ENCODE peak calls at places on chromosomes 1 and 21, in seven cellular contexts. W, H, K, B, E, G and I are unnamed samples.

GRCh38 chr1:8147922-8148321 is 121.8 kb upstream of the ERRFI1 start:
- DNase-seq in G (no peak), W (no peak), B (no peak), H (no peak), E (no peak), K (no peak), I (no peak)

GRCh38 chr1:183633676-183634343 is 1.8 kb downstream of the ARPC5 start:
- DNase-seq in H (no peak), B (no peak), E (peak; percentile 57), G (no peak), K (no peak), W (peak; percentile 63), I (no peak)

GRCh38 chr1:148362141-148362929 is 120.8 kb downstream of the PPIAL4G start:
- DNase-seq in G (no peak), B (no peak), K (no peak), H (no peak), E (no peak), W (peak; percentile 86), I (no peak)

GRCh38 chr1:153032677-153033308 is 1.8 kb downstream of the SPRR1B start:
- DNase-seq in W (peak; percentile 36), B (no peak), E (peak; percentile 4), K (no peak), H (no peak), G (no peak), I (no peak)

GRCh38 chr1:26598890-26599289 is 69.3 kb downstream of the RPS6KA1 start:
- DNase-seq in H (no peak), G (no peak), W (no peak), K (no peak), B (no peak), E (no peak), I (no peak)

GRCh38 chr1:203216274-203217138 is 13.0 kb downstream of the CHIT1 start:
- DNase-seq in W (peak; percentile 60), G (no peak), E (peak; percentile 60), K (peak; percentile 50), H (peak; percentile 29), B (peak; percentile 49), I (no peak)

GRCh38 chr1:6911974-6912373 is 126.7 kb downstream of the CAMTA1 start:
- DNase-seq in H (no peak), W (no peak), K (no peak), G (no peak), B (no peak), E (no peak), I (no peak)

GRCh38 chr1:12602633-12603024 is 15.4 kb downstream of the DHRS3 start:
- DNase-seq in G (no peak), H (no peak), B (no peak), W (no peak), K (no peak), E (no peak), I (no peak)

GRCh38 chr1:32219022-32219421 is 3.1 kb downstream of the TMEM234 start:
- DNase-seq in K (no peak), B (no peak), G (no peak), W (no peak), H (no peak), E (no peak), I (no peak)

GRCh38 chr1:162605225-162605927 is 26.9 kb upstream of the DDR2 start:
- DNase-seq in H (no peak), W (peak; percentile 45), G (no peak), B (no peak), K (no peak), E (no peak), I (no peak)

GRCh38 chr1:30085814-30086770 is 637.3 kb downstream of the MATN1 start:
- DNase-seq in E (peak; percentile 37), K (peak; percentile 62), G (no peak), H (peak; percentile 53), W (no peak), B (peak; percentile 57), I (peak; percentile 71)

GRCh38 chr21:18493420-18493819 is 89.8 kb upstream of the TMPRSS15 start:
- DNase-seq in W (no peak), B (no peak), K (no peak), E (no peak), G (no peak), H (no peak), I (no peak)

GRCh38 chr1:30700528-30701265 is 22.7 kb downstream of the MATN1 start:
- DNase-seq in E (no peak), H (no peak), K (peak; percentile 60), W (no peak), B (peak; percentile 51), G (no peak), I (peak; percentile 95)

GRCh38 chr1:162182090-162182489 is 112.6 kb downstream of the NOS1AP start:
- DNase-seq in E (no peak), W (no peak), K (no peak), H (no peak), B (no peak), G (no peak), I (no peak)

GRCh38 chr1:163379801-163380200 is 58.0 kb downstream of the NUF2 start:
- DNase-seq in W (no peak), B (no peak), K (no peak), E (no peak), H (no peak), G (no peak), I (no peak)

GRCh38 chr1:226526801-226527595 is 21.6 kb upstream of the STUM start:
- DNase-seq in G (no peak), E (no peak), K (peak; percentile 83), B (peak; percentile 60), H (no peak), W (peak; percentile 35), I (no peak)

GRCh38 chr1:241679404-241679803 is 27.3 kb downstream of the WDR64 start:
- DNase-seq in G (no peak), B (no peak), K (no peak), W (no peak), E (no peak), H (no peak), I (no peak)

GRCh38 chr21:44354775-44355771 is 1.7 kb downstream of the TRPM2 start:
- DNase-seq in E (no peak), B (no peak), H (no peak), G (no peak), K (no peak), W (no peak), I (no peak)

GRCh38 chr1:201730611-201731010 is 98.3 kb upstream of the IPO9 start:
- DNase-seq in W (no peak), E (no peak), B (no peak), K (no peak), H (no peak), G (no peak), I (no peak)

GRCh38 chr21:45016491-45017375 is 57.6 kb upstream of the ADARB1 start:
- DNase-seq in K (peak; percentile 35), W (no peak), H (no peak), E (no peak), B (peak; percentile 31), G (no peak), I (peak; percentile 71)

GRCh38 chr1:1262759-1263158 is 10.9 kb downstream of the UBE2J2 start:
- DNase-seq in B (no peak), G (no peak), H (no peak), E (no peak), K (no peak), W (no peak), I (no peak)

GRCh38 chr1:1259540-1259939 is 13.0 kb upstream of the C1QTNF12 start:
- DNase-seq in B (no peak), K (no peak), G (no peak), W (no peak), E (no peak), H (no peak), I (no peak)

GRCh38 chr1:1259119-1259488 is 12.6 kb upstream of the C1QTNF12 start:
- DNase-seq in K (no peak), W (no peak), E (no peak), H (no peak), G (no peak), B (no peak), I (no peak)

GRCh38 chr1:1259948-1260614 is 13.6 kb upstream of the C1QTNF12 start:
- DNase-seq in H (no peak), E (no peak), B (no peak), G (no peak), K (peak; percentile 32), W (no peak), I (no peak)

GRCh38 chr1:1260843-1261560 is 12.7 kb downstream of the UBE2J2 start:
- DNase-seq in K (no peak), W (no peak), E (peak; percentile 66), B (no peak), H (no peak), G (no peak), I (no peak)
- TF ChIP-seq POLR2A in K (no peak), W (no peak), E (peak; percentile 33), B (no peak), H (no peak), G (no peak), I (no peak)

DNA sequence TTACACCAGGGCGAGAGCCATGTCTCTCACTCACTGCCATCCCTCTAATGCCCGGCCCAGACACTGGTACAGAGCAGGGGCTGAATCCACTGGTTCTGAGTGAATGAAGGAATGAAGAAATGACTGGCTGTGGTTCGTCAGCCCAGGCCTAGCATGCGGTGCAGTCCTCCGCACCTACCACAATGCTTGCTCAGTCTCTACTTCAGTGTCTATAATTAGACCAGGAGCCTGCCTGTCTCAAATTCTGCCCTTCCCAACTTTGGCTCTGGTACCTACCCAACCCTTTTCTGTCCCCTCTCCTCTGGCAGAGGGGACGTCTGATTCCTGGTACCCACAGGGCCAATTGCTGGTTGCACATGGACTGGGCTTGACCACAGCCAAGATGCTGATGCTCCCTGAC is 118.2 kb upstream of the GRIK3 start:
- DNase-seq in K (no peak), B (no peak), W (no peak), G (no peak), H (no peak), E (no peak), I (no peak)
- TF ChIP-seq POLR2A in K (no peak), B (no peak), W (no peak), G (no peak), H (no peak), E (no peak), I (no peak)

GRCh38 chr1:46401964-46402626 is 8.0 kb downstream of the FAAH start:
- DNase-seq in K (peak; percentile 68), W (peak; percentile 43), H (no peak), E (no peak), B (peak; percentile 60), G (no peak), I (peak; percentile 92)
- TF ChIP-seq POLR2A in K (no peak), W (no peak), H (no peak), E (no peak), B (no peak), G (no peak), I (no peak)

DNA sequence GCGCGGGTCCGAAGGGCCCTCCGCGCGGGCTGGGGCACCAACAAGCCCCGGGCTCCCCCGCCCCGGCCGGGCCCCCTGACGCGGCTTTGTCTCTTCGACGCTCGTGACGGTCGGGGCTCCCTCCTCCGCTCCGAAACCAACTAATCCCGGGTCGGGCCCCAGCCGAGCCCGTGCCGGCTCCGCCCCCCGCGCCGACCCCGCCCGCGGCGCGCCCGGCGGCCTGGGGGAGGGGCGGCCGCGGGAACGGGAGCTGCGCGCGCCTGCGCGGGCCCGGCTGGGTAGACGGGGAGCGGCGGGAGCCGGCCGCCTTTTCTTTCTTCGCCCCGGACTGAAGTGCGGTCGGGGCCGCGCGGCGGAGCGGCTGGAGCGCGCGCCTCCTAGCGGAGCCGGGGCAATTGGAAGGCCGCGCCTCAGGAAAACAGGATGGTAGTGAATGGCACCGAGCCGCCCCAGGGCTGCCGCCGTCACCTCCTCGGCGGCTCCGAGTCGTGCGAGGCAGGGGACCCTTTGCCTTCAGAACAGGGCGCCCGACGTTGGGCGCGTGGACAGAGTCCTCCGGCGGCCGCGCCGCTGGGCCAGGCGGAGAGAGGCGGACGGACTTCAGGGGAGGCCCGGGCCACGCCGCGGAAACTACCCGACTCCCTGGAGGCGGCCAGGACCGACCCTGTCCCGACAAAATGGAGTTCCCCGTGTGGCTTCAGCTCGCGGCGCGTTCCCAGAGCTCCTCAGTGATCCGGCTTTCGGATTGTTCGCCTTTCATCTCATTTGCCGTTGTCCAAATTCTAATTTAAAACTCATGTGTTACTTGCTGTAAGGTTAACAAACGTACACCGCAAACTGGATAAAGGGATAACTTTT is at the start of gene TP53BP2:
- DNase-seq in K (peak; percentile 94), E (peak; percentile 92), H (peak; percentile 67), W (peak; percentile 73), G (peak; percentile 64), B (peak; percentile 92), I (peak; percentile 93)
- TF ChIP-seq POLR2A in K (peak; percentile 82), E (peak; percentile 94), H (no peak), W (peak; percentile 39), G (no peak), B (peak; percentile 43), I (peak; percentile 70)